ENCODE peak calls at places on chromosome 4, in four cellular contexts. H, K, J and N are unnamed samples.
A peak's percentile ranks its signal among the peaks of the same experiment; 100 is the strongest.

GRCh38 chr4:81623434-81623833 is 151.7 kb upstream of the RASGEF1B start:
- DNase-seq in H (no peak), K (no peak), J (no peak), N (no peak)

GRCh38 chr4:76096076-76096475 is 21.6 kb downstream of the ART3 start:
- DNase-seq in H (no peak), K (no peak), J (no peak), N (no peak)

GRCh38 chr4:121824171-121824527 is 466 bp upstream of the CCNA2 start:
- DNase-seq in H (no peak), K (no peak), J (no peak), N (no peak)

GRCh38 chr4:79964715-79965345 is 108.2 kb downstream of the ANTXR2 start:
- DNase-seq in H (no peak), K (no peak), J (no peak), N (no peak)

GRCh38 chr4:140186651-140187315 is 32.8 kb upstream of the MAML3 start:
- DNase-seq in H (no peak), K (no peak), J (no peak), N (no peak)

GRCh38 chr4:109079731-109080130 is 222.7 kb downstream of the COL25A1 start:
- DNase-seq in H (no peak), K (peak; percentile 25), J (no peak), N (no peak)

GRCh38 chr4:4203688-4204400 is 22.9 kb downstream of the OTOP1 start:
- DNase-seq in H (no peak), K (no peak), J (no peak), N (no peak)

GRCh38 chr4:99811850-99812249 is 4.8 kb upstream of the DAPP1 start:
- DNase-seq in H (peak; percentile 44), K (peak; percentile 51), J (no peak), N (no peak)

GRCh38 chr4:54961357-54961975 is 163.9 kb downstream of the KDR start:
- DNase-seq in H (peak; percentile 39), K (peak; percentile 1), J (no peak), N (no peak)

GRCh38 chr4:48699470-48699869 is 80.6 kb downstream of the FRYL start:
- DNase-seq in H (no peak), K (no peak), J (no peak), N (no peak)

GRCh38 chr4:5142726-5143125 is 91.4 kb downstream of the STK32B start:
- DNase-seq in H (peak; percentile 26), K (no peak), J (no peak), N (no peak)

GRCh38 chr4:35461931-35462659 is 782.2 kb downstream of the ARAP2 start:
- DNase-seq in H (no peak), K (no peak), J (no peak), N (no peak)

GRCh38 chr4:159856451-159856850 is 753.6 kb downstream of the RAPGEF2 start:
- DNase-seq in H (no peak), K (no peak), J (no peak), N (no peak)

GRCh38 chr4:70178075-70178660 is 17.4 kb upstream of the ODAM start:
- DNase-seq in H (no peak), K (no peak), J (no peak), N (no peak)

GRCh38 chr4:42302348-42302747 is 94.9 kb upstream of the SHISA3 start:
- DNase-seq in H (peak; percentile 23), K (no peak), J (no peak), N (no peak)

GRCh38 chr4:24793219-24794005 is 2.0 kb upstream of the SOD3 start:
- DNase-seq in H (no peak), K (no peak), J (no peak), N (no peak)

GRCh38 chr4:25677157-25677556 is 21.5 kb downstream of the SLC34A2 start:
- DNase-seq in H (no peak), K (no peak), J (no peak), N (no peak)

GRCh38 chr4:184117662-184118199 is 99.9 kb downstream of the ENPP6 start:
- DNase-seq in H (no peak), K (no peak), J (no peak), N (no peak)

GRCh38 chr4:8010618-8011017 is 71.0 kb upstream of the AFAP1 start:
- DNase-seq in H (no peak), K (no peak), J (no peak), N (no peak)

GRCh38 chr4:94926936-94927335 is 169.2 kb downstream of the BMPR1B start:
- DNase-seq in H (no peak), K (no peak), J (no peak), N (no peak)

GRCh38 chr4:32684160-32684559 is 1964.0 kb downstream of the PCDH7 start:
- DNase-seq in H (no peak), K (no peak), J (no peak), N (no peak)

GRCh38 chr4:36218121-36218520 is 26.2 kb downstream of the ARAP2 start:
- DNase-seq in H (no peak), K (no peak), J (no peak), N (no peak)

GRCh38 chr4:57020467-57021101 is 41.9 kb downstream of the POLR2B start:
- DNase-seq in H (no peak), K (no peak), J (no peak), N (no peak)

GRCh38 chr4:75547647-75548387 is 8.0 kb upstream of the ODAPH start:
- DNase-seq in H (no peak), K (peak; percentile 24), J (no peak), N (no peak)

GRCh38 chr4:156606444-156607197 is 365.0 kb downstream of the PDGFC start:
- DNase-seq in H (no peak), K (no peak), J (no peak), N (no peak)

GRCh38 chr4:71426381-71427042 is 87.7 kb downstream of the SLC4A4 start:
- DNase-seq in H (no peak), K (no peak), J (no peak), N (no peak)
- TF ChIP-seq SPI1 in H (no peak), K (no peak), J (no peak), N (no peak)

GRCh38 chr4:16745009-16745408 is 153.4 kb downstream of the LDB2 start:
- DNase-seq in H (no peak), K (no peak), J (no peak), N (no peak)
- TF ChIP-seq SPI1 in H (no peak), K (no peak), J (no peak), N (no peak)

GRCh38 chr4:1393866-1394265 is 12.4 kb downstream of the NKX1-1 start:
- DNase-seq in H (no peak), K (no peak), J (no peak), N (no peak)
- TF ChIP-seq SPI1 in H (no peak), K (no peak), J (no peak), N (no peak)

DNA sequence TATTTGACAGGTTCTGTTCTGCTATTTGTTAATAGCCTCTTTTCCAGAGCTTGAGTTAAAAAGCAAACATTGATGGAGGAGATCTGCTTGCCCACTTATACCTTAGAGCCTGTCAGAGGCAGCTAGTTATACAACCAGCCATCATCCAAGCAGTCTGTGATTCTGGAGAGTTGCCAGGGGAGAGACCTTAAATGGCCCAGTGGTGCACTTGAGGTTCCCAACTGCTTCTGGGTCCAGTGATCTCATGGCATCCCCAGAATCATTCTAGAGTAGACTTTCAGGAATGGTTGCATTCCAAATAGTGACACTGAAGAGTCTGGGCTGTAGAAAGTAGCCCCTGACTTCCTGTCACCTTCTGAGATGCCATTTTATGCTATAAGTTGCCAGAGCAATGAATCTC is 160.7 kb downstream of the FHIP1A start:
- DNase-seq in H (no peak), K (no peak), J (no peak), N (no peak)
- TF ChIP-seq SPI1 in H (no peak), K (no peak), J (no peak), N (no peak)

GRCh38 chr4:92519727-92520126 is 216.0 kb downstream of the GRID2 start:
- DNase-seq in H (no peak), K (no peak), J (no peak), N (no peak)

GRCh38 chr4:92516450-92516849 is 212.7 kb downstream of the GRID2 start:
- DNase-seq in H (no peak), K (no peak), J (no peak), N (no peak)

GRCh38 chr4:92520563-92520962 is 216.8 kb downstream of the GRID2 start:
- DNase-seq in H (no peak), K (no peak), J (no peak), N (no peak)

GRCh38 chr4:92522371-92522770 is 218.6 kb downstream of the GRID2 start:
- DNase-seq in H (no peak), K (no peak), J (no peak), N (no peak)

GRCh38 chr4:92521941-92522340 is 218.2 kb downstream of the GRID2 start:
- DNase-seq in H (no peak), K (no peak), J (no peak), N (no peak)
- TF ChIP-seq SPI1 in H (no peak), K (no peak), J (no peak), N (no peak)

GRCh38 chr4:87884976-87885574 is 52.3 kb downstream of the MEPE start:
- DNase-seq in H (no peak), K (no peak), J (no peak), N (no peak)

GRCh38 chr4:87886083-87886482 is 53.3 kb downstream of the MEPE start:
- DNase-seq in H (no peak), K (no peak), J (no peak), N (no peak)

GRCh38 chr4:87882861-87883260 is 50.1 kb downstream of the MEPE start:
- DNase-seq in H (no peak), K (no peak), J (no peak), N (no peak)

GRCh38 chr4:87880106-87880505 is 47.3 kb downstream of the MEPE start:
- DNase-seq in H (no peak), K (no peak), J (no peak), N (no peak)

GRCh38 chr4:87882321-87882720 is 49.6 kb downstream of the MEPE start:
- DNase-seq in H (no peak), K (no peak), J (no peak), N (no peak)
- TF ChIP-seq SPI1 in H (no peak), K (no peak), J (no peak), N (no peak)